ENCODE peak calls at places on chromosome 14, in four cellular contexts. J is esophagus muscularis mucosa, N is dorsolateral prefrontal cortex, L is OCI-LY7. I is an unnamed sample.

GRCh38 chr14:70029296-70030132 is 150.3 kb downstream of the SMOC1 start:
- DNase-seq in J (no peak), N (no peak), L (no peak), I (no peak)

GRCh38 chr14:74438351-74438915 is 12.4 kb upstream of the SYNDIG1L start:
- DNase-seq in J (no peak), N (no peak), L (no peak), I (no peak)

GRCh38 chr14:63867926-63868921 is 15.4 kb downstream of the SYNE2 start:
- DNase-seq in J (no peak), N (no peak), L (peak), I (no peak)

GRCh38 chr14:98957211-98958047 is 314.6 kb downstream of the BCL11B start:
- DNase-seq in J (peak), N (no peak), L (no peak), I (no peak)

GRCh38 chr14:23209651-23210423 is 26.4 kb upstream of the SLC7A8 start:
- DNase-seq in J (no peak), N (no peak), L (no peak), I (no peak)

GRCh38 chr14:48430805-48431204 is 755.4 kb upstream of the MDGA2 start:
- DNase-seq in J (no peak), N (no peak), L (no peak), I (no peak)

GRCh38 chr14:75063013-75063412 is 811 bp downstream of the ACYP1 start:
- DNase-seq in J (no peak), N (no peak), L (peak), I (no peak)

GRCh38 chr14:23154876-23155587 is 28.4 kb downstream of the SLC7A8 start:
- DNase-seq in J (peak), N (peak), L (no peak), I (no peak)

GRCh38 chr14:23162005-23162404 is 21.5 kb downstream of the SLC7A8 start:
- DNase-seq in J (no peak), N (no peak), L (no peak), I (no peak)

GRCh38 chr14:70780396-70781075 is 28.8 kb downstream of the MAP3K9 start:
- DNase-seq in J (no peak), N (peak), L (peak), I (no peak)

GRCh38 chr14:22602011-22602410 is 3.9 kb downstream of the ABHD4 start:
- DNase-seq in J (no peak), N (no peak), L (peak), I (no peak)

GRCh38 chr14:90726656-90727055 is 89.6 kb downstream of the TTC7B start:
- DNase-seq in J (peak), N (peak), L (no peak), I (no peak)

GRCh38 chr14:55610717-55611370 is 30.8 kb downstream of the KTN1 start:
- DNase-seq in J (no peak), N (no peak), L (no peak), I (no peak)

GRCh38 chr14:58793096-58793740 is 155.5 kb downstream of the DACT1 start:
- DNase-seq in J (no peak), N (no peak), L (no peak), I (no peak)

GRCh38 chr14:45140661-45141187 is 5.0 kb downstream of the FANCM start:
- DNase-seq in J (no peak), N (no peak), L (no peak), I (no peak)

GRCh38 chr14:99471731-99472130 is 8.9 kb downstream of the SETD3 start:
- DNase-seq in J (no peak), N (no peak), L (no peak), I (no peak)

GRCh38 chr14:35553808-35554207 is 19.8 kb downstream of the INSM2 start:
- DNase-seq in J (no peak), N (no peak), L (no peak), I (no peak)

GRCh38 chr14:99248761-99249171 is 23.2 kb downstream of the BCL11B start:
- DNase-seq in J (no peak), N (no peak), L (no peak), I (no peak)

GRCh38 chr14:72547999-72548398 is 345.9 kb downstream of the DPF3 start:
- DNase-seq in J (no peak), N (no peak), L (no peak), I (no peak)
- TF ChIP-seq CTCF in J (no peak), N (no peak), L (no peak), I (no peak)

DNA sequence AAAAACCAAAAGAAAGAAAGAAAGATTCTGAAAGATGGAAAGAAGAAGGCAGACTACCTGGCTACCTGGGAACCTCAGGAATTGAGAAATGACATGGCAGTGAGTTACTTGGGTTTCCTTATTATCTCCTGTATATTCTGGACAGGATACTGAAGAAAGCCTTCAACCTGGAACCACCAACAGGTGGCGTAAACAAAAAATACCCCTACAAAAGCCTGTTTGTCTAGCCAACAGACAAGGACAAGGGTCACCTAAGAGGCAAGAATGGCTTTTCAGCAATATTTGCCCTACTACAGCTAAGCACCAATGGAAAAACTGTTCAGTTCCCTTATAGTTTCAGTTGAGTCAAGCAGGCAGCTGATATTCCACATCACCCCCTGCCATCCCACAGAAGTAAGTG is 274.9 kb downstream of the GPHN start:
- DNase-seq in J (no peak), N (no peak), L (no peak), I (no peak)
- TF ChIP-seq CTCF in J (no peak), N (no peak), L (peak), I (no peak)

GRCh38 chr14:95432152-95433093 is 84.0 kb downstream of the SYNE3 start:
- DNase-seq in J (no peak), N (peak), L (peak), I (peak)

GRCh38 chr14:95428557-95428956 is 87.9 kb downstream of the SYNE3 start:
- DNase-seq in J (no peak), N (no peak), L (no peak), I (no peak)

GRCh38 chr14:95433094-95433478 is 83.4 kb downstream of the SYNE3 start:
- DNase-seq in J (no peak), N (no peak), L (no peak), I (no peak)

GRCh38 chr14:95434161-95434560 is 82.3 kb downstream of the SYNE3 start:
- DNase-seq in J (no peak), N (no peak), L (no peak), I (no peak)

DNA sequence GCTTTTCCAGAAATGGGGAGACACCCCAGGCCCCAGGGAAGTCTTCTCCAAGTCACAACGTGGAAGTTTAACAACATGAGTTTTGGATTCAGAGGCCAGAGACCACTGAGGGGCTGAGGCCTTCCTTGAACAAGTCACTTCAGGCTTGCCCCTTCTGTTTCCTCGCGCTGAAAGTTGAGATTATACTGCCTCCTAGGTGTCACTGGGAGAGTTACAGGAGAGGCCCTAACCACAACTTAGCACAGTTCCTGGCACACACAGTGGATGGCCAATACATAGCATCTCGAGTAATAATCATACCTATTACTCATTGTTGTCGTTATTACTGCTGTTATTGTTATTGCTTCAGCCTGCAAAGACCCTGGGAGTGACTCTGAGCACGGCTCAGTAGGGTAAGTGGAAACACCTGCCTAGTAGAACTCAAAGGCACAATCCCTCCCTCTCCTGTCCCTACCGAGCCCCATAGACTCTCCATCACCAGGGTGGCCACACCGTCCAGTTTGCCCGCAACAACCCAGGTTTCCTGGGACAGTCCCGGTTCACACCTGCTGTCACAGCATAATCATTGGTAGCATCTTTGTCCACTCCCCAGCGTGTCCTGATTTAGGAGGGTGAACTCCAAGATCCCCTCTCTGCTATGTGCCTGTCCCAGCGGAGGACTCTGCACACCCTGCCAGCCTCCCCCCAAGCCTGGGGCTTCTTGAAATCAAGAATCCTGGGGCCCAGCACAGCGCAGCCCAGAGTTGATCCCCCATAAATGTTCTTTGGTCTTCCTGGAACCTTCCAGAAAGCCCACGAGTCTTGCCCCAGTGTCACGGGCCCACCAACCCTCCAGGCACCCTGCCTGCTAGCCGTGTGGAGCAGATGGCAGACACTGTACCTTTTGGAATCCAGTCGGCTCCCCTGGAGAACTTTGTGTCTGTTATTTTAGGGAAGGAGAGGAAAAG is 85.0 kb downstream of the SYNE3 start:
- DNase-seq in J (no peak), N (no peak), L (peak), I (no peak)
- TF ChIP-seq CTCF in J (no peak), N (peak), L (peak), I (peak)

DNA sequence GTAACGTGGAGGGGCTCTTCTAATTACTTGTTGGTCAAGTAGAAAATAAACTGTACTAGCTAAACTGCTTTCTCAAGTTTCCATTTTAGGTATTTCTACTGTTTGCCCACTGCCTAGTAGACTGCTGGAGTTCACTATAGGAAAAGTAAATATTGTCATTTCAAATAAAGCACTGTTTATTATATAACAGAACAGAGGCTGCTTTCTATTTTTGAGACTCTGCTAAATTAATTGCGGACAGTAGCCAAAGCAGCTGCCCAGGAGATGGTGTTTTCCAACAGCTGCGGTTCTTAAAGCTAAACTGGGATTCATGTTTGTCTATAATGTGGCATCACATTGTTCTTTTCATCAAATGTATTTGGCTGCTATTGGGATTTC is 15.9 kb upstream of the SIX1 start:
- DNase-seq in J (no peak), N (no peak), L (no peak), I (no peak)
- TF ChIP-seq CTCF in J (no peak), N (no peak), L (no peak), I (no peak)

I was measured in progenitor cell of endocrine pancreas.